ENCODE peak calls at places on chromosomes 12 and 14, in seven cellular contexts. One of them, this sample, is unnamed.

GRCh38 chr12:109685574-109686447 is 27.8 kb upstream of the FAM222A start:
- DNase-seq in ovary: no peak
- DNase-seq in cardiac fibroblast: no peak
- DNase-seq in astrocyte of the spinal cord: no peak
- DNase-seq in epithelial cell of esophagus: no peak
- DNase-seq in fibroblast of mammary gland: no peak
- DNase-seq in fibroblast of the aortic adventitia: no peak
- DNase-seq in this sample: no peak

GRCh38 chr12:49296034-49296835 is 1.3 kb downstream of the PRPH start:
- DNase-seq in ovary: no peak
- DNase-seq in cardiac fibroblast: no peak
- DNase-seq in astrocyte of the spinal cord: no peak
- DNase-seq in epithelial cell of esophagus: peak; percentile 53
- DNase-seq in fibroblast of mammary gland: no peak
- DNase-seq in fibroblast of the aortic adventitia: peak; percentile 28
- DNase-seq in this sample: peak; percentile 19

GRCh38 chr12:63150255-63151060 is 543 bp downstream of the AVPR1A start:
- DNase-seq in ovary: no peak
- DNase-seq in cardiac fibroblast: no peak
- DNase-seq in astrocyte of the spinal cord: peak; percentile 5
- DNase-seq in epithelial cell of esophagus: peak; percentile 8
- DNase-seq in fibroblast of mammary gland: no peak
- DNase-seq in fibroblast of the aortic adventitia: no peak
- DNase-seq in this sample: no peak

GRCh38 chr14:56199095-56199975 is 81.1 kb downstream of the PELI2 start:
- DNase-seq in ovary: no peak
- DNase-seq in cardiac fibroblast: peak; percentile 97
- DNase-seq in astrocyte of the spinal cord: peak; percentile 98
- DNase-seq in epithelial cell of esophagus: peak; percentile 60
- DNase-seq in fibroblast of mammary gland: peak; percentile 98
- DNase-seq in fibroblast of the aortic adventitia: peak; percentile 94
- DNase-seq in this sample: peak; percentile 99

GRCh38 chr14:103128631-103129300 is 5.5 kb downstream of the TNFAIP2 start:
- DNase-seq in ovary: no peak
- DNase-seq in cardiac fibroblast: no peak
- DNase-seq in astrocyte of the spinal cord: no peak
- DNase-seq in epithelial cell of esophagus: peak; percentile 53
- DNase-seq in fibroblast of mammary gland: no peak
- DNase-seq in fibroblast of the aortic adventitia: no peak
- DNase-seq in this sample: no peak

GRCh38 chr14:101763941-101764709 is 2.6 kb downstream of the PPP2R5C start:
- DNase-seq in ovary: no peak
- DNase-seq in cardiac fibroblast: no peak
- DNase-seq in astrocyte of the spinal cord: no peak
- DNase-seq in epithelial cell of esophagus: no peak
- DNase-seq in fibroblast of mammary gland: no peak
- DNase-seq in fibroblast of the aortic adventitia: no peak
- DNase-seq in this sample: no peak

GRCh38 chr14:50396636-50397460 is at the start of gene CDKL1:
- DNase-seq in ovary: peak; percentile 76
- DNase-seq in cardiac fibroblast: peak; percentile 70
- DNase-seq in astrocyte of the spinal cord: peak; percentile 72
- DNase-seq in epithelial cell of esophagus: peak; percentile 67
- DNase-seq in fibroblast of mammary gland: peak; percentile 63
- DNase-seq in fibroblast of the aortic adventitia: peak; percentile 54
- DNase-seq in this sample: peak; percentile 83

GRCh38 chr12:52975204-52975603 is 26.3 kb downstream of the KRT18 start:
- DNase-seq in ovary: no peak
- DNase-seq in cardiac fibroblast: peak; percentile 71
- DNase-seq in astrocyte of the spinal cord: no peak
- DNase-seq in epithelial cell of esophagus: no peak
- DNase-seq in fibroblast of mammary gland: no peak
- DNase-seq in fibroblast of the aortic adventitia: peak; percentile 58
- DNase-seq in this sample: peak; percentile 89

GRCh38 chr14:29216316-29216715 is 449.7 kb downstream of the FOXG1 start:
- DNase-seq in ovary: no peak
- DNase-seq in cardiac fibroblast: no peak
- DNase-seq in astrocyte of the spinal cord: no peak
- DNase-seq in epithelial cell of esophagus: no peak
- DNase-seq in fibroblast of mammary gland: no peak
- DNase-seq in fibroblast of the aortic adventitia: no peak
- DNase-seq in this sample: no peak

GRCh38 chr12:97927991-97928390 is 465.4 kb downstream of the RMST start:
- DNase-seq in ovary: no peak
- DNase-seq in cardiac fibroblast: no peak
- DNase-seq in astrocyte of the spinal cord: no peak
- DNase-seq in epithelial cell of esophagus: no peak
- DNase-seq in fibroblast of mammary gland: peak; percentile 28
- DNase-seq in fibroblast of the aortic adventitia: no peak
- DNase-seq in this sample: no peak

GRCh38 chr12:116933512-116934246 is 22.9 kb downstream of the FBXW8 start:
- DNase-seq in ovary: no peak
- DNase-seq in cardiac fibroblast: no peak
- DNase-seq in astrocyte of the spinal cord: no peak
- DNase-seq in epithelial cell of esophagus: no peak
- DNase-seq in fibroblast of mammary gland: no peak
- DNase-seq in fibroblast of the aortic adventitia: no peak
- DNase-seq in this sample: peak; percentile 43

GRCh38 chr12:18430425-18431048 is 169.2 kb downstream of the PIK3C2G start:
- DNase-seq in ovary: peak; percentile 19
- DNase-seq in cardiac fibroblast: peak; percentile 78
- DNase-seq in astrocyte of the spinal cord: peak; percentile 61
- DNase-seq in epithelial cell of esophagus: peak; percentile 59
- DNase-seq in fibroblast of mammary gland: peak; percentile 71
- DNase-seq in fibroblast of the aortic adventitia: peak; percentile 82
- DNase-seq in this sample: peak; percentile 65

GRCh38 chr14:40240456-40240855 is 808.2 kb upstream of the FBXO33 start:
- DNase-seq in ovary: no peak
- DNase-seq in cardiac fibroblast: no peak
- DNase-seq in astrocyte of the spinal cord: peak; percentile 55
- DNase-seq in epithelial cell of esophagus: no peak
- DNase-seq in fibroblast of mammary gland: peak; percentile 37
- DNase-seq in fibroblast of the aortic adventitia: no peak
- DNase-seq in this sample: no peak

GRCh38 chr12:131418884-131419283 is 292.0 kb upstream of the SFSWAP start:
- DNase-seq in ovary: no peak
- DNase-seq in cardiac fibroblast: no peak
- DNase-seq in astrocyte of the spinal cord: no peak
- DNase-seq in epithelial cell of esophagus: no peak
- DNase-seq in fibroblast of mammary gland: no peak
- DNase-seq in fibroblast of the aortic adventitia: no peak
- DNase-seq in this sample: no peak

GRCh38 chr14:24300326-24300980 is 803 bp downstream of the NOP9 start:
- DNase-seq in ovary: no peak
- DNase-seq in cardiac fibroblast: no peak
- DNase-seq in astrocyte of the spinal cord: no peak
- DNase-seq in epithelial cell of esophagus: no peak
- DNase-seq in fibroblast of mammary gland: no peak
- DNase-seq in fibroblast of the aortic adventitia: no peak
- DNase-seq in this sample: no peak

GRCh38 chr12:106226884-106227640 is 20.8 kb downstream of the CKAP4 start:
- DNase-seq in ovary: no peak
- DNase-seq in cardiac fibroblast: peak; percentile 74
- DNase-seq in astrocyte of the spinal cord: peak; percentile 54
- DNase-seq in epithelial cell of esophagus: peak; percentile 81
- DNase-seq in fibroblast of mammary gland: peak; percentile 67
- DNase-seq in fibroblast of the aortic adventitia: peak; percentile 82
- DNase-seq in this sample: peak; percentile 68

GRCh38 chr14:93331375-93332031 is 1.3 kb downstream of the BTBD7 start:
- DNase-seq in ovary: peak; percentile 17
- DNase-seq in cardiac fibroblast: no peak
- DNase-seq in astrocyte of the spinal cord: no peak
- DNase-seq in epithelial cell of esophagus: no peak
- DNase-seq in fibroblast of mammary gland: peak; percentile 4
- DNase-seq in fibroblast of the aortic adventitia: no peak
- DNase-seq in this sample: no peak

GRCh38 chr12:18805516-18806248 is 67.8 kb downstream of the CAPZA3 start:
- DNase-seq in ovary: no peak
- DNase-seq in cardiac fibroblast: no peak
- DNase-seq in astrocyte of the spinal cord: no peak
- DNase-seq in epithelial cell of esophagus: no peak
- DNase-seq in fibroblast of mammary gland: no peak
- DNase-seq in fibroblast of the aortic adventitia: no peak
- DNase-seq in this sample: no peak

GRCh38 chr12:81626406-81626805 is 132.7 kb downstream of the PPFIA2 start:
- DNase-seq in ovary: no peak
- DNase-seq in cardiac fibroblast: no peak
- DNase-seq in astrocyte of the spinal cord: no peak
- DNase-seq in epithelial cell of esophagus: no peak
- DNase-seq in fibroblast of mammary gland: no peak
- DNase-seq in fibroblast of the aortic adventitia: no peak
- DNase-seq in this sample: no peak

GRCh38 chr12:78431931-78432330 is 432.6 kb upstream of the SYT1 start:
- DNase-seq in ovary: no peak
- DNase-seq in cardiac fibroblast: no peak
- DNase-seq in astrocyte of the spinal cord: peak; percentile 9
- DNase-seq in epithelial cell of esophagus: no peak
- DNase-seq in fibroblast of mammary gland: peak; percentile 7
- DNase-seq in fibroblast of the aortic adventitia: no peak
- DNase-seq in this sample: no peak

GRCh38 chr14:74954232-74954946 is 1.0 kb downstream of the PGF start:
- DNase-seq in ovary: no peak
- DNase-seq in cardiac fibroblast: no peak
- DNase-seq in astrocyte of the spinal cord: no peak
- DNase-seq in epithelial cell of esophagus: no peak
- DNase-seq in fibroblast of mammary gland: no peak
- DNase-seq in fibroblast of the aortic adventitia: no peak
- DNase-seq in this sample: no peak

GRCh38 chr12:131309700-131310099 is 356.0 kb downstream of the ADGRD1 start:
- DNase-seq in ovary: no peak
- DNase-seq in cardiac fibroblast: no peak
- DNase-seq in astrocyte of the spinal cord: no peak
- DNase-seq in epithelial cell of esophagus: no peak
- DNase-seq in fibroblast of mammary gland: no peak
- DNase-seq in fibroblast of the aortic adventitia: no peak
- DNase-seq in this sample: no peak

GRCh38 chr14:101595887-101596721 is 34.8 kb downstream of the DIO3 start:
- DNase-seq in ovary: peak; percentile 8
- DNase-seq in cardiac fibroblast: no peak
- DNase-seq in astrocyte of the spinal cord: no peak
- DNase-seq in epithelial cell of esophagus: no peak
- DNase-seq in fibroblast of mammary gland: no peak
- DNase-seq in fibroblast of the aortic adventitia: no peak
- DNase-seq in this sample: no peak

GRCh38 chr14:74566174-74567125 is 45.6 kb downstream of the LTBP2 start:
- DNase-seq in ovary: no peak
- DNase-seq in cardiac fibroblast: peak; percentile 29
- DNase-seq in astrocyte of the spinal cord: no peak
- DNase-seq in epithelial cell of esophagus: peak; percentile 95
- DNase-seq in fibroblast of mammary gland: peak; percentile 50
- DNase-seq in fibroblast of the aortic adventitia: peak; percentile 39
- DNase-seq in this sample: peak; percentile 37

GRCh38 chr12:8603858-8604257 is 8.8 kb downstream of the AICDA start:
- DNase-seq in ovary: no peak
- DNase-seq in cardiac fibroblast: no peak
- DNase-seq in astrocyte of the spinal cord: no peak
- DNase-seq in epithelial cell of esophagus: peak; percentile 10
- DNase-seq in fibroblast of mammary gland: no peak
- DNase-seq in fibroblast of the aortic adventitia: no peak
- DNase-seq in this sample: no peak

GRCh38 chr12:67457799-67458680 is 188.9 kb downstream of the CAND1 start:
- DNase-seq in ovary: no peak
- DNase-seq in cardiac fibroblast: peak; percentile 40
- DNase-seq in astrocyte of the spinal cord: no peak
- DNase-seq in epithelial cell of esophagus: peak; percentile 50
- DNase-seq in fibroblast of mammary gland: peak; percentile 60
- DNase-seq in fibroblast of the aortic adventitia: peak; percentile 67
- DNase-seq in this sample: no peak
- TF ChIP-seq CTCF in ovary: no peak
- TF ChIP-seq CTCF in cardiac fibroblast: peak; percentile 58
- TF ChIP-seq CTCF in astrocyte of the spinal cord: peak; percentile 40
- TF ChIP-seq CTCF in epithelial cell of esophagus: peak; percentile 36
- TF ChIP-seq CTCF in fibroblast of mammary gland: peak; percentile 54
- TF ChIP-seq CTCF in fibroblast of the aortic adventitia: peak; percentile 71
- TF ChIP-seq CTCF in this sample: peak; percentile 46

DNA sequence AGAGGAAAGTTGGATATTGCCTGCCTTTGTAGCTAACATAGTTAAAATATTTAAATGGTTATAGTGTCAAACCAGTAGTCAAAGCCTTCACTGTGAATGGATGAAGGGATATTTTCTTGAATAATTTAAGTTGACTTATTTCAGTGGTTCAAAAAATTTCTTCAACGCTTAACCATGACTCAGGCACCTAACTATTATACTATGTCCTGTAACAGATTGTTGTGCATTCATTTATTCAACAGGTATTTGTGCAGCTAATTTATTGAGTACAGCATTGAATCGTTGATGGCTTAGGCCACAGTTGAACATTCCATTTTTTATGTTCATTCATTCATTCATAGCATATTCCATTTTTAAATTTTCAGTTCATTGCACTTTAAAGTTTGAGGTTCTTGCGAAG is 9.2 kb downstream of the HIF1A start:
- DNase-seq in ovary: no peak
- DNase-seq in cardiac fibroblast: peak; percentile 54
- DNase-seq in astrocyte of the spinal cord: peak; percentile 39
- DNase-seq in epithelial cell of esophagus: no peak
- DNase-seq in fibroblast of mammary gland: no peak
- DNase-seq in fibroblast of the aortic adventitia: no peak
- DNase-seq in this sample: no peak
- H3K4me3 ChIP-seq in ovary: no peak overlapping the region
- H3K4me3 ChIP-seq in cardiac fibroblast: peak overlapping the region; percentile 33
- H3K4me3 ChIP-seq in astrocyte of the spinal cord: no peak overlapping the region
- H3K4me3 ChIP-seq in epithelial cell of esophagus: no peak overlapping the region
- H3K4me3 ChIP-seq in fibroblast of mammary gland: peak overlapping the region; percentile 0
- H3K4me3 ChIP-seq in fibroblast of the aortic adventitia: no peak overlapping the region
- H3K4me3 ChIP-seq in this sample: peak overlapping the region; percentile 87

GRCh38 chr12:119992129-119992705 is 3.2 kb downstream of the BICDL1 start:
- DNase-seq in ovary: no peak
- DNase-seq in cardiac fibroblast: no peak
- DNase-seq in astrocyte of the spinal cord: no peak
- DNase-seq in epithelial cell of esophagus: no peak
- DNase-seq in fibroblast of mammary gland: no peak
- DNase-seq in fibroblast of the aortic adventitia: no peak
- DNase-seq in this sample: no peak

GRCh38 chr12:119989619-119990381 is 764 bp downstream of the BICDL1 start:
- DNase-seq in ovary: peak; percentile 74
- DNase-seq in cardiac fibroblast: peak; percentile 78
- DNase-seq in astrocyte of the spinal cord: peak; percentile 70
- DNase-seq in epithelial cell of esophagus: peak; percentile 84
- DNase-seq in fibroblast of mammary gland: peak; percentile 57
- DNase-seq in fibroblast of the aortic adventitia: peak; percentile 59
- DNase-seq in this sample: peak; percentile 75

GRCh38 chr12:119988440-119988787 is 622 bp upstream of the BICDL1 start:
- DNase-seq in ovary: no peak
- DNase-seq in cardiac fibroblast: peak; percentile 21
- DNase-seq in astrocyte of the spinal cord: peak; percentile 24
- DNase-seq in epithelial cell of esophagus: no peak
- DNase-seq in fibroblast of mammary gland: peak; percentile 67
- DNase-seq in fibroblast of the aortic adventitia: peak; percentile 25
- DNase-seq in this sample: peak; percentile 30

GRCh38 chr12:119990382-119990874 is 1.4 kb downstream of the BICDL1 start:
- DNase-seq in ovary: no peak
- DNase-seq in cardiac fibroblast: no peak
- DNase-seq in astrocyte of the spinal cord: no peak
- DNase-seq in epithelial cell of esophagus: peak; percentile 5
- DNase-seq in fibroblast of mammary gland: no peak
- DNase-seq in fibroblast of the aortic adventitia: no peak
- DNase-seq in this sample: no peak

GRCh38 chr12:119988788-119989618 is at the start of gene BICDL1:
- DNase-seq in ovary: peak; percentile 36
- DNase-seq in cardiac fibroblast: peak; percentile 35
- DNase-seq in astrocyte of the spinal cord: peak; percentile 11
- DNase-seq in epithelial cell of esophagus: peak; percentile 98
- DNase-seq in fibroblast of mammary gland: peak; percentile 8
- DNase-seq in fibroblast of the aortic adventitia: peak; percentile 5
- DNase-seq in this sample: peak; percentile 24
- TF ChIP-seq CTCF in ovary: no peak
- TF ChIP-seq CTCF in cardiac fibroblast: no peak
- TF ChIP-seq CTCF in astrocyte of the spinal cord: no peak
- TF ChIP-seq CTCF in epithelial cell of esophagus: no peak
- TF ChIP-seq CTCF in fibroblast of mammary gland: no peak
- TF ChIP-seq CTCF in fibroblast of the aortic adventitia: no peak
- TF ChIP-seq CTCF in this sample: no peak

GRCh38 chr12:65827827-65828231 is 3.5 kb downstream of the HMGA2 start:
- DNase-seq in ovary: no peak
- DNase-seq in cardiac fibroblast: peak; percentile 50
- DNase-seq in astrocyte of the spinal cord: no peak
- DNase-seq in epithelial cell of esophagus: no peak
- DNase-seq in fibroblast of mammary gland: no peak
- DNase-seq in fibroblast of the aortic adventitia: peak; percentile 59
- DNase-seq in this sample: peak; percentile 55
- H3K4me3 ChIP-seq in ovary: no peak overlapping the region
- H3K4me3 ChIP-seq in cardiac fibroblast: peak overlapping the region; percentile 1
- H3K4me3 ChIP-seq in astrocyte of the spinal cord: peak overlapping the region; percentile 89
- H3K4me3 ChIP-seq in epithelial cell of esophagus: peak overlapping the region; percentile 76
- H3K4me3 ChIP-seq in fibroblast of mammary gland: peak overlapping the region; percentile 89
- H3K4me3 ChIP-seq in fibroblast of the aortic adventitia: peak overlapping the region; percentile 91
- H3K4me3 ChIP-seq in this sample: peak overlapping the region; percentile 92